ENCODE peak calls at places on chromosomes 16 and 17, in six cellular contexts. O is skeletal muscle cell; M is NCI-H69; X is AG10803; S is effector CD4-positive, alpha-beta T cell; E is H4. G is an unnamed sample.

GRCh38 chr16:15573274-15573895 is 69.6 kb downstream of the MARF1 start:
- DNase-seq in O (no peak), M (no peak), X (no peak), S (no peak), E (no peak), G (no peak)

GRCh38 chr16:52812945-52813556 is 239.6 kb downstream of the CHD9NB start:
- DNase-seq in O (peak), M (no peak), X (peak), S (no peak), E (peak), G (no peak)

GRCh38 chr16:67423634-67424575 is 7.0 kb upstream of the HSD11B2 start:
- DNase-seq in O (no peak), M (peak), X (no peak), S (no peak), E (no peak), G (no peak)

GRCh38 chr16:13305019-13305755 is 403.8 kb downstream of the SHISA9 start:
- DNase-seq in O (no peak), M (no peak), X (peak), S (no peak), E (no peak), G (no peak)

GRCh38 chr16:19392352-19392751 is 25.3 kb upstream of the TMC5 start:
- DNase-seq in O (no peak), M (no peak), X (no peak), S (no peak), E (no peak), G (no peak)

GRCh38 chr16:1492923-1493745 is at the start of gene TELO2:
- DNase-seq in O (peak), M (peak), X (peak), S (peak), E (peak), G (peak)

GRCh38 chr17:27339198-27339835 is 45.4 kb downstream of the WSB1 start:
- DNase-seq in O (no peak), M (no peak), X (no peak), S (no peak), E (no peak), G (no peak)

GRCh38 chr17:44924107-44924544 is 8.8 kb upstream of the GFAP start:
- DNase-seq in O (no peak), M (peak), X (no peak), S (no peak), E (no peak), G (no peak)

GRCh38 chr17:64723781-64724180 is 61.7 kb upstream of the SMURF2 start:
- DNase-seq in O (no peak), M (no peak), X (no peak), S (no peak), E (no peak), G (no peak)

GRCh38 chr17:33178641-33179040 is 114.5 kb downstream of the ASIC2 start:
- DNase-seq in O (no peak), M (peak), X (no peak), S (no peak), E (no peak), G (no peak)

GRCh38 chr17:32268734-32269288 is 3.2 kb downstream of the RHBDL3 start:
- DNase-seq in O (no peak), M (no peak), X (no peak), S (no peak), E (no peak), G (no peak)

GRCh38 chr17:41687828-41688640 is 651 bp upstream of the EIF1 start:
- DNase-seq in O (no peak), M (peak), X (no peak), S (peak), E (peak), G (peak)